ENCODE peak calls at places on chromosome 16, in ten cellular contexts. L is GM23338; D is astrocyte of the cerebellum; A is ELR; I is RCC 7860; H is EH; G is HCT116; Q is activated CD8-positive, alpha-beta T cell treated with anti-CD3 and anti-CD28 coated beads for 36 hours; S is lower leg skin; C is HFFc6. P is an unnamed sample.
A peak's percentile ranks its signal among the peaks of the same experiment; 100 is the strongest.

GRCh38 chr16:17839272-17839671 is 368.5 kb upstream of the XYLT1 start:
- DNase-seq in G (no peak), H (no peak), D (peak; percentile 18), I (no peak), L (no peak), S (no peak), Q (no peak), C (no peak), A (no peak), P (no peak)

GRCh38 chr16:26985100-26986065 is 81.3 kb upstream of the C16orf82 start:
- DNase-seq in G (no peak), H (no peak), S (peak; percentile 56), C (no peak), D (no peak), Q (no peak), A (no peak), L (peak; percentile 52), I (no peak), P (no peak)

GRCh38 chr16:11349599-11350276 is 4.5 kb downstream of the RMI2 start:
- DNase-seq in G (no peak), H (peak; percentile 91), D (no peak), L (no peak), S (peak; percentile 96), C (peak; percentile 81), I (no peak), Q (no peak), A (peak; percentile 71), P (no peak)

GRCh38 chr16:72932050-72932449 is 115.9 kb downstream of the ZFHX3 start:
- DNase-seq in C (no peak), G (no peak), H (no peak), L (no peak), D (no peak), Q (no peak), S (no peak), A (no peak), I (no peak), P (no peak)

GRCh38 chr16:57693539-57693938 is 1.1 kb upstream of the DRC7 start:
- DNase-seq in L (no peak), H (no peak), S (no peak), C (no peak), D (no peak), Q (no peak), G (no peak), I (no peak), A (no peak), P (no peak)

GRCh38 chr16:85767569-85767968 is 16.7 kb upstream of the C16orf74 start:
- DNase-seq in C (peak; percentile 93), I (peak; percentile 88), D (no peak), A (peak; percentile 95), G (peak; percentile 67), S (no peak), H (peak; percentile 92), L (no peak), Q (no peak), P (no peak)

GRCh38 chr16:1723450-1724147 is 17.6 kb downstream of the MAPK8IP3 start:
- DNase-seq in H (peak; percentile 53), S (no peak), G (no peak), A (peak; percentile 62), L (peak; percentile 67), D (no peak), Q (peak; percentile 60), I (peak; percentile 12), C (no peak), P (peak; percentile 16)

GRCh38 chr16:86611517-86611840 is 33.1 kb downstream of the FOXL1 start:
- DNase-seq in I (no peak), Q (no peak), D (no peak), G (no peak), A (no peak), H (peak; percentile 74), L (no peak), S (peak; percentile 74), C (peak; percentile 76), P (no peak)

GRCh38 chr16:74053310-74053709 is 243.3 kb upstream of the PSMD7 start:
- DNase-seq in D (no peak), L (no peak), A (no peak), Q (no peak), G (no peak), C (no peak), I (no peak), H (no peak), S (no peak), P (no peak)

GRCh38 chr16:28218109-28218508 is 6.3 kb upstream of the XPO6 start:
- DNase-seq in I (peak; percentile 16), C (peak; percentile 48), G (peak; percentile 47), H (peak; percentile 71), A (peak; percentile 72), Q (peak; percentile 75), S (no peak), D (no peak), L (peak; percentile 78), P (no peak)

GRCh38 chr16:68445458-68445857 is 2.9 kb downstream of the SMPD3 start:
- DNase-seq in L (peak; percentile 94), Q (peak; percentile 72), S (no peak), D (no peak), A (peak; percentile 76), C (peak; percentile 38), I (no peak), G (peak; percentile 43), H (peak; percentile 64), P (peak; percentile 88)

GRCh38 chr16:50520451-50521245 is 27.5 kb upstream of the NKD1 start:
- DNase-seq in A (no peak), D (no peak), L (no peak), H (no peak), C (no peak), Q (no peak), I (no peak), G (no peak), S (peak; percentile 58), P (no peak)

GRCh38 chr16:48347980-48348379 is 37.2 kb downstream of the SIAH1 start:
- DNase-seq in I (no peak), Q (no peak), A (no peak), L (no peak), D (no peak), G (no peak), C (no peak), H (no peak), S (no peak), P (no peak)

GRCh38 chr16:616771-617586 is 13.8 kb upstream of the WFIKKN1 start:
- DNase-seq in H (no peak), C (no peak), A (no peak), G (no peak), S (no peak), L (no peak), Q (no peak), I (no peak), D (no peak), P (no peak)

GRCh38 chr16:67234180-67234597 is 7.3 kb downstream of the TMEM208 start:
- DNase-seq in S (no peak), A (no peak), D (no peak), G (no peak), I (no peak), C (no peak), L (no peak), H (no peak), Q (no peak), P (no peak)

GRCh38 chr16:48870141-48870540 is 260.2 kb upstream of the N4BP1 start:
- DNase-seq in S (no peak), D (no peak), A (no peak), G (no peak), Q (no peak), I (no peak), H (no peak), C (no peak), L (no peak), P (no peak)

GRCh38 chr16:31253642-31254045 is 6.1 kb upstream of the ITGAM start:
- DNase-seq in L (no peak), Q (peak; percentile 69), G (no peak), S (peak; percentile 88), D (no peak), H (no peak), C (no peak), I (no peak), A (peak; percentile 4), P (no peak)

GRCh38 chr16:50207652-50208051 is 54.5 kb downstream of the TENT4B start:
- DNase-seq in S (no peak), G (no peak), L (no peak), Q (no peak), I (no peak), D (peak; percentile 48), A (peak; percentile 76), C (peak; percentile 60), H (peak; percentile 74), P (no peak)

GRCh38 chr16:84876873-84877606 is 57.3 kb downstream of the CRISPLD2 start:
- DNase-seq in A (no peak), H (no peak), G (no peak), L (peak; percentile 37), S (no peak), Q (no peak), I (no peak), C (no peak), D (no peak), P (no peak)

GRCh38 chr16:69077251-69077650 is 28.2 kb upstream of the HAS3 start:
- DNase-seq in I (peak; percentile 99), D (no peak), Q (no peak), A (peak; percentile 86), C (peak; percentile 34), L (no peak), G (peak; percentile 87), S (no peak), H (no peak), P (no peak)